ENCODE peak calls at places on chromosomes 5 and 9, in seven cellular contexts. One of them, this sample, is unnamed.

GRCh38 chr5:30690931-30691330 is 502.6 kb upstream of the CDH6 start:
- DNase-seq in hepatocyte: no peak
- DNase-seq in GM04504: no peak
- DNase-seq in cardiac fibroblast: no peak
- DNase-seq in COR-L47: no peak
- DNase-seq in PC-3: peak
- DNase-seq in iris pigment epithelial cell: no peak
- DNase-seq in this sample: peak

GRCh38 chr9:79686381-79687130 is 114.8 kb downstream of the TLE4 start:
- DNase-seq in PC-3: peak
- DNase-seq in COR-L47: no peak
- DNase-seq in hepatocyte: no peak
- DNase-seq in iris pigment epithelial cell: peak
- DNase-seq in cardiac fibroblast: peak
- DNase-seq in GM04504: peak
- DNase-seq in this sample: peak

GRCh38 chr9:72145733-72146132 is 3.5 kb upstream of the GDA start:
- DNase-seq in GM04504: no peak
- DNase-seq in COR-L47: no peak
- DNase-seq in cardiac fibroblast: no peak
- DNase-seq in iris pigment epithelial cell: no peak
- DNase-seq in hepatocyte: no peak
- DNase-seq in PC-3: no peak
- DNase-seq in this sample: no peak

GRCh38 chr5:123170816-123171345 is 81.8 kb downstream of the PRDM6 start:
- DNase-seq in hepatocyte: no peak
- DNase-seq in COR-L47: no peak
- DNase-seq in cardiac fibroblast: no peak
- DNase-seq in GM04504: no peak
- DNase-seq in PC-3: no peak
- DNase-seq in iris pigment epithelial cell: no peak
- DNase-seq in this sample: no peak

GRCh38 chr5:32865475-32865874 is 154.4 kb downstream of the NPR3 start:
- DNase-seq in cardiac fibroblast: no peak
- DNase-seq in hepatocyte: no peak
- DNase-seq in iris pigment epithelial cell: peak
- DNase-seq in PC-3: no peak
- DNase-seq in GM04504: peak
- DNase-seq in COR-L47: no peak
- DNase-seq in this sample: no peak

GRCh38 chr9:37066139-37066725 is 32.2 kb upstream of the PAX5 start:
- DNase-seq in GM04504: no peak
- DNase-seq in hepatocyte: no peak
- DNase-seq in PC-3: no peak
- DNase-seq in iris pigment epithelial cell: no peak
- DNase-seq in cardiac fibroblast: no peak
- DNase-seq in COR-L47: no peak
- DNase-seq in this sample: no peak

GRCh38 chr9:128372188-128372641 is 1.0 kb downstream of the URM1 start:
- DNase-seq in hepatocyte: no peak
- DNase-seq in COR-L47: no peak
- DNase-seq in iris pigment epithelial cell: no peak
- DNase-seq in PC-3: peak
- DNase-seq in cardiac fibroblast: no peak
- DNase-seq in GM04504: no peak
- DNase-seq in this sample: peak

GRCh38 chr9:97502222-97502983 is 937 bp downstream of the TMOD1 start:
- DNase-seq in iris pigment epithelial cell: peak
- DNase-seq in GM04504: no peak
- DNase-seq in PC-3: no peak
- DNase-seq in cardiac fibroblast: peak
- DNase-seq in COR-L47: no peak
- DNase-seq in hepatocyte: peak
- DNase-seq in this sample: no peak

GRCh38 chr5:132487841-132488555 is 2.6 kb downstream of the IRF1 start:
- DNase-seq in COR-L47: no peak
- DNase-seq in GM04504: no peak
- DNase-seq in iris pigment epithelial cell: no peak
- DNase-seq in hepatocyte: peak
- DNase-seq in cardiac fibroblast: no peak
- DNase-seq in PC-3: no peak
- DNase-seq in this sample: no peak

GRCh38 chr5:95080456-95080855 is 204.4 kb downstream of the MCTP1 start:
- DNase-seq in iris pigment epithelial cell: peak
- DNase-seq in PC-3: no peak
- DNase-seq in cardiac fibroblast: peak
- DNase-seq in COR-L47: no peak
- DNase-seq in GM04504: no peak
- DNase-seq in hepatocyte: no peak
- DNase-seq in this sample: peak

GRCh38 chr9:132008184-132008781 is 71.4 kb downstream of the MED27 start:
- DNase-seq in hepatocyte: no peak
- DNase-seq in GM04504: no peak
- DNase-seq in PC-3: peak
- DNase-seq in COR-L47: no peak
- DNase-seq in iris pigment epithelial cell: peak
- DNase-seq in cardiac fibroblast: peak
- DNase-seq in this sample: peak

GRCh38 chr9:128579194-128579593 is 26.8 kb downstream of the SPTAN1 start:
- DNase-seq in COR-L47: no peak
- DNase-seq in hepatocyte: no peak
- DNase-seq in cardiac fibroblast: no peak
- DNase-seq in GM04504: no peak
- DNase-seq in iris pigment epithelial cell: no peak
- DNase-seq in PC-3: no peak
- DNase-seq in this sample: no peak

GRCh38 chr5:142913728-142914338 is 143.7 kb downstream of the ARHGAP26 start:
- DNase-seq in hepatocyte: no peak
- DNase-seq in GM04504: no peak
- DNase-seq in iris pigment epithelial cell: no peak
- DNase-seq in COR-L47: no peak
- DNase-seq in cardiac fibroblast: no peak
- DNase-seq in PC-3: peak
- DNase-seq in this sample: no peak

GRCh38 chr5:34491251-34491620 is 164.9 kb upstream of the RAI14 start:
- DNase-seq in COR-L47: no peak
- DNase-seq in GM04504: no peak
- DNase-seq in hepatocyte: no peak
- DNase-seq in PC-3: no peak
- DNase-seq in cardiac fibroblast: no peak
- DNase-seq in iris pigment epithelial cell: no peak
- DNase-seq in this sample: no peak

GRCh38 chr5:68396722-68397121 is 181.2 kb downstream of the PIK3R1 start:
- DNase-seq in COR-L47: peak
- DNase-seq in PC-3: no peak
- DNase-seq in hepatocyte: peak
- DNase-seq in iris pigment epithelial cell: no peak
- DNase-seq in cardiac fibroblast: no peak
- DNase-seq in GM04504: no peak
- DNase-seq in this sample: no peak

GRCh38 chr5:52993367-52993766 is 4.2 kb downstream of the ITGA2 start:
- DNase-seq in cardiac fibroblast: no peak
- DNase-seq in iris pigment epithelial cell: no peak
- DNase-seq in COR-L47: no peak
- DNase-seq in GM04504: no peak
- DNase-seq in hepatocyte: no peak
- DNase-seq in PC-3: no peak
- DNase-seq in this sample: no peak

GRCh38 chr9:96150324-96151023 is 151.5 kb downstream of the HSD17B3 start:
- DNase-seq in PC-3: no peak
- DNase-seq in iris pigment epithelial cell: no peak
- DNase-seq in cardiac fibroblast: no peak
- DNase-seq in GM04504: no peak
- DNase-seq in hepatocyte: no peak
- DNase-seq in COR-L47: no peak
- DNase-seq in this sample: peak

GRCh38 chr5:172583931-172584511 is 57.0 kb upstream of the NEURL1B start:
- DNase-seq in COR-L47: no peak
- DNase-seq in iris pigment epithelial cell: no peak
- DNase-seq in hepatocyte: no peak
- DNase-seq in GM04504: no peak
- DNase-seq in PC-3: no peak
- DNase-seq in cardiac fibroblast: no peak
- DNase-seq in this sample: no peak

GRCh38 chr5:150625831-150626746 is 14.4 kb upstream of the SYNPO start:
- DNase-seq in hepatocyte: no peak
- DNase-seq in cardiac fibroblast: no peak
- DNase-seq in PC-3: no peak
- DNase-seq in COR-L47: no peak
- DNase-seq in iris pigment epithelial cell: no peak
- DNase-seq in GM04504: no peak
- DNase-seq in this sample: no peak

GRCh38 chr5:27311544-27311943 is 273.2 kb upstream of the CDH9 start:
- DNase-seq in cardiac fibroblast: peak
- DNase-seq in iris pigment epithelial cell: peak
- DNase-seq in PC-3: no peak
- DNase-seq in GM04504: peak
- DNase-seq in hepatocyte: peak
- DNase-seq in COR-L47: no peak
- DNase-seq in this sample: no peak

GRCh38 chr5:130400091-130400490 is 495.8 kb downstream of the CHSY3 start:
- DNase-seq in PC-3: peak
- DNase-seq in hepatocyte: peak
- DNase-seq in COR-L47: no peak
- DNase-seq in iris pigment epithelial cell: peak
- DNase-seq in cardiac fibroblast: peak
- DNase-seq in GM04504: peak
- DNase-seq in this sample: peak

GRCh38 chr5:174058433-174059122 is 13.1 kb downstream of the NSG2 start:
- DNase-seq in PC-3: no peak
- DNase-seq in cardiac fibroblast: no peak
- DNase-seq in COR-L47: no peak
- DNase-seq in iris pigment epithelial cell: no peak
- DNase-seq in hepatocyte: no peak
- DNase-seq in GM04504: no peak
- DNase-seq in this sample: no peak

GRCh38 chr5:123882305-123882704 is 370.3 kb downstream of the CSNK1G3 start:
- DNase-seq in GM04504: no peak
- DNase-seq in cardiac fibroblast: no peak
- DNase-seq in hepatocyte: no peak
- DNase-seq in iris pigment epithelial cell: no peak
- DNase-seq in PC-3: no peak
- DNase-seq in COR-L47: no peak
- DNase-seq in this sample: no peak

GRCh38 chr9:110455860-110456259 is 118.2 kb upstream of the TXNDC8 start:
- DNase-seq in cardiac fibroblast: no peak
- DNase-seq in hepatocyte: no peak
- DNase-seq in COR-L47: no peak
- DNase-seq in PC-3: no peak
- DNase-seq in GM04504: no peak
- DNase-seq in iris pigment epithelial cell: no peak
- DNase-seq in this sample: no peak

GRCh38 chr5:5313081-5313736 is 109.3 kb upstream of the ICE1 start:
- DNase-seq in GM04504: no peak
- DNase-seq in PC-3: peak
- DNase-seq in COR-L47: no peak
- DNase-seq in cardiac fibroblast: no peak
- DNase-seq in iris pigment epithelial cell: peak
- DNase-seq in hepatocyte: peak
- DNase-seq in this sample: peak

GRCh38 chr5:83856898-83857297 is 136.2 kb upstream of the HAPLN1 start:
- DNase-seq in PC-3: no peak
- DNase-seq in iris pigment epithelial cell: no peak
- DNase-seq in hepatocyte: no peak
- DNase-seq in COR-L47: no peak
- DNase-seq in cardiac fibroblast: no peak
- DNase-seq in GM04504: no peak
- DNase-seq in this sample: no peak

GRCh38 chr9:20997503-20998076 is 33.9 kb downstream of the HACD4 start:
- DNase-seq in GM04504: no peak
- DNase-seq in cardiac fibroblast: no peak
- DNase-seq in PC-3: no peak
- DNase-seq in iris pigment epithelial cell: no peak
- DNase-seq in COR-L47: no peak
- DNase-seq in hepatocyte: no peak
- DNase-seq in this sample: no peak

GRCh38 chr9:29078063-29078660 is 1504.9 kb upstream of the C9orf72 start:
- DNase-seq in GM04504: no peak
- DNase-seq in COR-L47: no peak
- DNase-seq in hepatocyte: no peak
- DNase-seq in cardiac fibroblast: peak
- DNase-seq in iris pigment epithelial cell: peak
- DNase-seq in PC-3: peak
- DNase-seq in this sample: peak

GRCh38 chr5:1058549-1058945 is 49.9 kb downstream of the NKD2 start:
- DNase-seq in hepatocyte: no peak
- DNase-seq in GM04504: no peak
- DNase-seq in COR-L47: no peak
- DNase-seq in PC-3: no peak
- DNase-seq in iris pigment epithelial cell: no peak
- DNase-seq in cardiac fibroblast: no peak
- DNase-seq in this sample: no peak

GRCh38 chr5:97134634-97135033 is 7.8 kb downstream of the LIX1 start:
- DNase-seq in cardiac fibroblast: no peak
- DNase-seq in hepatocyte: no peak
- DNase-seq in COR-L47: no peak
- DNase-seq in GM04504: no peak
- DNase-seq in iris pigment epithelial cell: no peak
- DNase-seq in PC-3: no peak
- DNase-seq in this sample: no peak

GRCh38 chr9:87836951-87837715 is 45.5 kb upstream of the SPATA31E1 start:
- DNase-seq in GM04504: no peak
- DNase-seq in COR-L47: no peak
- DNase-seq in cardiac fibroblast: no peak
- DNase-seq in PC-3: no peak
- DNase-seq in hepatocyte: no peak
- DNase-seq in iris pigment epithelial cell: no peak
- DNase-seq in this sample: no peak

GRCh38 chr9:16824545-16825041 is 45.9 kb downstream of the BNC2 start:
- DNase-seq in COR-L47: peak
- DNase-seq in PC-3: peak
- DNase-seq in iris pigment epithelial cell: peak
- DNase-seq in cardiac fibroblast: peak
- DNase-seq in hepatocyte: peak
- DNase-seq in GM04504: no peak
- DNase-seq in this sample: peak

GRCh38 chr5:83035373-83036170 is 41.6 kb downstream of the TMEM167A start:
- DNase-seq in hepatocyte: no peak
- DNase-seq in iris pigment epithelial cell: no peak
- DNase-seq in PC-3: no peak
- DNase-seq in GM04504: no peak
- DNase-seq in cardiac fibroblast: no peak
- DNase-seq in COR-L47: peak
- DNase-seq in this sample: no peak

GRCh38 chr9:93698140-93698908 is 121.9 kb downstream of the PHF2 start:
- DNase-seq in hepatocyte: no peak
- DNase-seq in PC-3: no peak
- DNase-seq in COR-L47: no peak
- DNase-seq in cardiac fibroblast: no peak
- DNase-seq in GM04504: no peak
- DNase-seq in iris pigment epithelial cell: no peak
- DNase-seq in this sample: no peak

This sample was measured in HT1080.